ENCODE peak calls at places on chromosome 4, in ten cellular contexts. H is cardiac fibroblast; D is T-helper 2 cell; V is gastrocnemius medialis; W is M059J; I is stimulated activated CD4-positive, alpha-beta T cell treated with anti-CD3 and anti-CD28 coated beads, Interleukin-12 subunit alpha, Interleukin-12 subunit beta, amount 100 ng/mL, for 48 hours; C is GM03348; P is glomerular endothelial cell; Z is psoas muscle; T is astrocyte. F is an unnamed sample.

GRCh38 chr4:104519588-104519987 is 24.9 kb upstream of the CXXC4 start:
- DNase-seq in H (no peak), D (no peak), V (no peak), W (no peak), I (no peak), C (no peak), P (no peak), Z (no peak), T (no peak), F (no peak)

GRCh38 chr4:68569466-68570121 is 6.5 kb downstream of the UGT2B17 start:
- DNase-seq in H (no peak), D (no peak), V (no peak), W (no peak), I (no peak), C (no peak), P (no peak), Z (no peak), T (no peak), F (no peak)

GRCh38 chr4:98615991-98616390 is 42.4 kb downstream of the TSPAN5 start:
- DNase-seq in H (no peak), D (no peak), V (no peak), W (no peak), I (no peak), C (no peak), P (no peak), Z (no peak), T (peak; percentile 70), F (no peak)

GRCh38 chr4:73816814-73817213 is 19.7 kb upstream of the CXCL6 start:
- DNase-seq in H (peak; percentile 77), D (no peak), V (peak; percentile 9), W (peak; percentile 71), I (no peak), C (peak; percentile 63), P (peak; percentile 47), Z (no peak), T (peak; percentile 94), F (no peak)

GRCh38 chr4:26412381-26413372 is 77.6 kb downstream of the CCKAR start:
- DNase-seq in H (peak; percentile 69), D (no peak), V (no peak), W (peak; percentile 60), I (no peak), C (no peak), P (no peak), Z (no peak), T (no peak), F (peak; percentile 64)

GRCh38 chr4:38889143-38889542 is 21.5 kb downstream of the FAM114A1 start:
- DNase-seq in H (peak; percentile 78), D (no peak), V (no peak), W (peak; percentile 88), I (no peak), C (peak; percentile 74), P (no peak), Z (no peak), T (peak; percentile 93), F (no peak)

GRCh38 chr4:113356452-113356851 is 307.0 kb downstream of the ANK2 start:
- DNase-seq in H (no peak), D (no peak), V (no peak), W (no peak), I (no peak), C (no peak), P (no peak), Z (no peak), T (no peak), F (no peak)

GRCh38 chr4:125369098-125369497 is 54.3 kb downstream of the FAT4 start:
- DNase-seq in H (no peak), D (no peak), V (no peak), W (no peak), I (no peak), C (no peak), P (no peak), Z (no peak), T (no peak), F (no peak)

GRCh38 chr4:27357283-27357682 is 496.6 kb downstream of the STIM2 start:
- DNase-seq in H (no peak), D (no peak), V (no peak), W (peak; percentile 4), I (no peak), C (peak; percentile 19), P (no peak), Z (no peak), T (no peak), F (no peak)

GRCh38 chr4:124206779-124207605 is 505.5 kb downstream of the ANKRD50 start:
- DNase-seq in H (peak; percentile 41), D (no peak), V (no peak), W (peak; percentile 38), I (no peak), C (peak; percentile 27), P (no peak), Z (no peak), T (peak; percentile 84), F (no peak)

GRCh38 chr4:39134674-39135073 is 47.7 kb upstream of the WDR19 start:
- DNase-seq in H (no peak), D (no peak), V (no peak), W (no peak), I (no peak), C (no peak), P (no peak), Z (no peak), T (no peak), F (no peak)

GRCh38 chr4:3046623-3047022 is 27.7 kb downstream of the HTT-AS start:
- DNase-seq in H (no peak), D (no peak), V (no peak), W (no peak), I (no peak), C (no peak), P (no peak), Z (no peak), T (no peak), F (no peak)

GRCh38 chr4:152316969-152317368 is 218.9 kb downstream of the FBXW7 start:
- DNase-seq in H (peak; percentile 9), D (no peak), V (no peak), W (peak; percentile 69), I (no peak), C (no peak), P (no peak), Z (no peak), T (peak; percentile 23), F (no peak)

GRCh38 chr4:28287837-28288236 is 1427.2 kb downstream of the STIM2 start:
- DNase-seq in H (peak; percentile 92), D (no peak), V (no peak), W (peak; percentile 94), I (no peak), C (peak; percentile 80), P (peak; percentile 18), Z (peak; percentile 25), T (peak; percentile 95), F (no peak)

GRCh38 chr4:92501456-92501855 is 197.7 kb downstream of the GRID2 start:
- DNase-seq in H (no peak), D (no peak), V (no peak), W (no peak), I (no peak), C (no peak), P (no peak), Z (no peak), T (no peak), F (no peak)

GRCh38 chr4:30881985-30882384 is 161.8 kb downstream of the PCDH7 start:
- DNase-seq in H (no peak), D (no peak), V (no peak), W (no peak), I (no peak), C (no peak), P (no peak), Z (no peak), T (no peak), F (no peak)

GRCh38 chr4:139913398-139913990 is 240.5 kb downstream of the MAML3 start:
- DNase-seq in H (peak; percentile 72), D (no peak), V (no peak), W (no peak), I (no peak), C (no peak), P (no peak), Z (no peak), T (peak; percentile 36), F (peak; percentile 46)

GRCh38 chr4:32460972-32461371 is 1740.8 kb downstream of the PCDH7 start:
- DNase-seq in H (no peak), D (no peak), V (no peak), W (no peak), I (no peak), C (no peak), P (no peak), Z (no peak), T (no peak), F (no peak)

GRCh38 chr4:185359767-185360446 is 35.8 kb downstream of the LRP2BP start:
- DNase-seq in H (peak; percentile 31), D (no peak), V (no peak), W (peak; percentile 78), I (no peak), C (no peak), P (no peak), Z (no peak), T (peak; percentile 84), F (no peak)

GRCh38 chr4:73152893-73153292 is 83.4 kb upstream of the COX18 start:
- DNase-seq in H (peak; percentile 7), D (no peak), V (no peak), W (no peak), I (no peak), C (no peak), P (no peak), Z (no peak), T (no peak), F (no peak)

GRCh38 chr4:78083035-78083434 is 25.9 kb downstream of the FRAS1 start:
- DNase-seq in H (no peak), D (no peak), V (no peak), W (no peak), I (no peak), C (no peak), P (no peak), Z (no peak), T (no peak), F (no peak)

GRCh38 chr4:166197166-166197565 is 324.1 kb downstream of the TLL1 start:
- DNase-seq in H (no peak), D (no peak), V (no peak), W (peak; percentile 26), I (no peak), C (no peak), P (no peak), Z (no peak), T (peak; percentile 31), F (no peak)

GRCh38 chr4:37726666-37727065 is 40.5 kb upstream of the RELL1 start:
- DNase-seq in H (peak; percentile 82), D (no peak), V (no peak), W (peak; percentile 61), I (no peak), C (peak; percentile 47), P (no peak), Z (no peak), T (peak; percentile 87), F (no peak)

GRCh38 chr4:19104176-19104575 is 1082.6 kb upstream of the LCORL start:
- DNase-seq in H (no peak), D (no peak), V (no peak), W (no peak), I (no peak), C (no peak), P (no peak), Z (no peak), T (no peak), F (no peak)

GRCh38 chr4:32169841-32170240 is 1449.7 kb downstream of the PCDH7 start:
- DNase-seq in H (no peak), D (no peak), V (no peak), W (no peak), I (no peak), C (no peak), P (no peak), Z (no peak), T (no peak), F (no peak)

GRCh38 chr4:10480616-10481015 is 23.4 kb upstream of the ZNF518B start:
- DNase-seq in H (no peak), D (no peak), V (no peak), W (no peak), I (no peak), C (no peak), P (no peak), Z (no peak), T (no peak), F (no peak)